ENCODE peak calls at places on chromosomes 4 and X, in four cellular contexts. H is HepG2, C is WTC11, Y is A549. Q is an unnamed sample.

GRCh38 chr4:10201356-10202223 is 85.0 kb upstream of the WDR1 start:
- DNase-seq in H (no peak), C (no peak), Y (no peak), Q (no peak)

GRCh38 chr4:81493895-81494490 is 22.3 kb upstream of the RASGEF1B start:
- DNase-seq in H (no peak), C (no peak), Y (no peak), Q (no peak)

GRCh38 chr4:185781555-185782215 is 30.3 kb downstream of the SORBS2 start:
- DNase-seq in H (no peak), C (no peak), Y (no peak), Q (no peak)

GRCh38 chrX:69124108-69124507 is 41.1 kb downstream of the PJA1 start:
- DNase-seq in H (no peak), C (no peak), Y (no peak), Q (no peak)

GRCh38 chr4:92031825-92032224 is 271.9 kb upstream of the GRID2 start:
- DNase-seq in H (no peak), C (no peak), Y (no peak), Q (no peak)

GRCh38 chrX:124346064-124346876 is at the start of gene SH2D1A:
- DNase-seq in H (no peak), C (no peak), Y (no peak), Q (no peak)

GRCh38 chrX:115690554-115691216 is 129.7 kb downstream of the PLS3 start:
- DNase-seq in H (peak), C (peak), Y (peak), Q (peak)

GRCh38 chrX:72526534-72527508 is 45.8 kb downstream of the HDAC8 start:
- DNase-seq in H (no peak), C (no peak), Y (no peak), Q (peak)

GRCh38 chrX:21711126-21711847 is 46.6 kb downstream of the SMPX start:
- DNase-seq in H (no peak), C (no peak), Y (no peak), Q (no peak)

GRCh38 chr4:41120297-41121217 is 93.8 kb downstream of the APBB2 start:
- DNase-seq in H (no peak), C (no peak), Y (no peak), Q (no peak)

GRCh38 chr4:125368161-125368560 is 53.4 kb downstream of the FAT4 start:
- DNase-seq in H (no peak), C (no peak), Y (no peak), Q (no peak)

GRCh38 chrX:133776072-133776471 is 209.3 kb downstream of the GPC3 start:
- DNase-seq in H (no peak), C (peak), Y (no peak), Q (peak)

GRCh38 chrX:375181-376036 is 11.3 kb downstream of the PPP2R3B start:
- DNase-seq in H (no peak), C (no peak), Y (no peak), Q (no peak)

GRCh38 chrX:64204701-64205440 is 637 bp downstream of the AMER1 start:
- DNase-seq in H (peak), C (peak), Y (peak), Q (peak)

GRCh38 chr4:182862921-182863320 is 54.3 kb downstream of the DCTD start:
- DNase-seq in H (no peak), C (no peak), Y (no peak), Q (no peak)

GRCh38 chr4:146381263-146381872 is 140.4 kb downstream of the SLC10A7 start:
- DNase-seq in H (no peak), C (no peak), Y (no peak), Q (no peak)

GRCh38 chr4:66688674-66689073 is 856.6 kb downstream of the CENPC start:
- DNase-seq in H (no peak), C (no peak), Y (peak), Q (no peak)

GRCh38 chr4:149441338-149441737 is 374.3 kb downstream of the IQCM start:
- DNase-seq in H (no peak), C (no peak), Y (no peak), Q (no peak)

GRCh38 chrX:119181491-119181890 is 53.9 kb upstream of the KIAA1210 start:
- DNase-seq in H (peak), C (peak), Y (peak), Q (no peak)

GRCh38 chr4:7904942-7905341 is 34.7 kb downstream of the AFAP1 start:
- DNase-seq in H (no peak), C (no peak), Y (no peak), Q (no peak)

GRCh38 chrX:40109288-40110008 is 11.7 kb upstream of the BCOR start:
- DNase-seq in H (peak), C (peak), Y (peak), Q (peak)

GRCh38 chrX:10648608-10649007 is 28.2 kb upstream of the MID1 start:
- DNase-seq in H (no peak), C (no peak), Y (no peak), Q (no peak)

GRCh38 chr4:141002323-141002805 is 130.9 kb downstream of the RNF150 start:
- DNase-seq in H (no peak), C (no peak), Y (no peak), Q (no peak)

GRCh38 chr4:24003476-24003875 is 113.6 kb upstream of the PPARGC1A start:
- DNase-seq in H (no peak), C (no peak), Y (no peak), Q (no peak)

GRCh38 chr4:100095729-100096595 is 94.3 kb downstream of the DDIT4L start:
- DNase-seq in H (peak), C (peak), Y (peak), Q (peak)

GRCh38 chr4:3786196-3786869 is 20.1 kb downstream of the ADRA2C start:
- DNase-seq in H (peak), C (no peak), Y (peak), Q (no peak)

GRCh38 chrX:119303137-119303536 is 67.1 kb downstream of the PGRMC1 start:
- DNase-seq in H (no peak), C (no peak), Y (no peak), Q (no peak)

GRCh38 chr4:25031077-25031606 is 396 bp upstream of the LGI2 start:
- DNase-seq in H (no peak), C (peak), Y (peak), Q (no peak)

GRCh38 chrX:12007881-12008280 is 130.4 kb upstream of the FRMPD4 start:
- DNase-seq in H (no peak), C (no peak), Y (peak), Q (no peak)

GRCh38 chrX:17939724-17940123 is 78.6 kb upstream of the RAI2 start:
- DNase-seq in H (no peak), C (no peak), Y (no peak), Q (no peak)

GRCh38 chrX:17944833-17945497 is 83.9 kb upstream of the RAI2 start:
- DNase-seq in H (peak), C (no peak), Y (no peak), Q (peak)
- TF ChIP-seq MAX in H (no peak), C (no peak), Y (no peak), Q (no peak)

GRCh38 chr4:153933851-153934688 is 145.2 kb upstream of the SFRP2 start:
- DNase-seq in H (no peak), C (no peak), Y (no peak), Q (no peak)

GRCh38 chr4:153934689-153935017 is 145.8 kb upstream of the SFRP2 start:
- DNase-seq in H (no peak), C (no peak), Y (no peak), Q (no peak)

GRCh38 chr4:153927546-153927945 is 138.7 kb upstream of the SFRP2 start:
- DNase-seq in H (no peak), C (no peak), Y (no peak), Q (no peak)

GRCh38 chr4:153931804-153932203 is 142.9 kb upstream of the SFRP2 start:
- DNase-seq in H (no peak), C (no peak), Y (no peak), Q (no peak)

GRCh38 chr4:153929651-153930050 is 140.8 kb upstream of the SFRP2 start:
- DNase-seq in H (no peak), C (no peak), Y (no peak), Q (no peak)
- TF ChIP-seq HMGXB4 in H (no peak), C (no peak), Y (no peak), Q (no peak)

DNA sequence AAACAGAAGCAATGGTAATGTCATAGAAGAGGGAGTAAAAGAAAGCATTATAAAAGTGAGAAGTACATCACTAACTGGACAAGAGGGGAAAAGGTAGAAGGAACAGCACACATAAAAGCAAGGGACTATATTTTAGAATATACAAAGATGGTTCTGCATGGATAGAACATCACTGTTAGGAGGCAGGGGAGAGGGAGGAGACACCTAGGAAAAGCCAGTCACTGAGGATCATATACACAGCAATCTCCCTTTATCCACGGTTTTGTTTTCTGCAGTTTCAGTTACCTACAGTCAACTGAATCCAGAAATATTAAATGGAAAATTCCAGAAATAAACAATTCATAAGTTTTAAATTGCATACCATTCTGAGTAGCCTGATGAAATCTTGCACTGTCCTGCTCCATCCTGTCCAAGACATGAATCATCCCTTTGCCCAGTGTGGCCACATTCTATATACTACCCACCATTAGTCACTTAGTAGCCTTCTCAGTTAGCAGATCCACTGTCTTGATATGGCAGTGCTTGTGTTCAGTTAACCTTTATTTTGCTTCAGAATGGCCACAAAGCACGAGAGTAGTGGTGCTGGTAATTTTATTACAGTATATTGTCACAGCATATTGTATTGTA is 74.2 kb downstream of the PPA2 start:
- DNase-seq in H (no peak), C (no peak), Y (no peak), Q (no peak)
- TF ChIP-seq MAX in H (no peak), C (no peak), Y (no peak), Q (no peak)

DNA sequence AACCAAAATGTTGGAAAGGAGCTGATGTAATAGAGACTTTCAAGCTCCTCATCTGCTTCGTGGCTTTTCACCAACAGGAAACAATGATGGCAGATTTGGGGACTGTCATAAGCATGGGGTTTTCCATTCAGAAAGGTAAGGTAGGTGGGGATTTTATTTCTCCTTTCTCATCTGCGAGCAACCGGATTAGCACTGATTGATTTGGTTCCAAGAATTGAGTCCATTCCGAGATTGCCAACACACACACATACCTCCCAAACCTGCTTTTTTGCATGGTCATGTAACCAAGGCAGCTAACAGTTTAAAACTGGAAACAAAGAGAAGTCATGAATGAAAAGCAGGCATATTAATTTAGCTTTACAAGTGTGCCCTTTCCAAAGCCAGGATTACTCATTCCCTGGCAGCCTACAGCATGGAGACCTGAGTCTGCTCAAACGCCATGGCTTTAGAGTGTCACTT is 63.0 kb upstream of the LNX1 start:
- DNase-seq in H (no peak), C (no peak), Y (no peak), Q (no peak)
- TF ChIP-seq HMGXB4 in H (no peak), C (no peak), Y (no peak), Q (no peak)